ENCODE peak calls at places on chromosome 10, in six cellular contexts. U is adrenal gland; W is BE2C; K is CD4-positive, alpha-beta T cell; A is tibial artery; Y is OCI-LY7. Q is an unnamed sample.

GRCh38 chr10:28503114-28503513 is 29.8 kb upstream of the WAC start:
- DNase-seq in W (peak), U (no peak), A (no peak), K (no peak), Y (no peak), Q (no peak)

GRCh38 chr10:100743626-100744135 is 1.7 kb upstream of the PAX2 start:
- DNase-seq in W (peak), A (no peak), U (peak), Y (peak), K (peak), Q (no peak)

GRCh38 chr10:98261436-98262277 is 6.3 kb downstream of the LOXL4 start:
- DNase-seq in K (no peak), U (no peak), A (no peak), Y (no peak), W (no peak), Q (no peak)

GRCh38 chr10:110110338-110110737 is 97.1 kb upstream of the MXI1 start:
- DNase-seq in W (no peak), U (no peak), A (no peak), K (no peak), Y (no peak), Q (no peak)

GRCh38 chr10:93595378-93596288 is 5.4 kb downstream of the RBP4 start:
- DNase-seq in U (no peak), K (no peak), A (no peak), W (no peak), Y (no peak), Q (no peak)

GRCh38 chr10:31952066-31952465 is 23.4 kb upstream of the ARHGAP12 start:
- DNase-seq in U (no peak), A (no peak), Y (no peak), K (no peak), W (no peak), Q (no peak)

GRCh38 chr10:99859585-99859984 is 77.1 kb downstream of the ABCC2 start:
- DNase-seq in U (no peak), Y (peak), K (no peak), W (peak), A (no peak), Q (no peak)

GRCh38 chr10:114172776-114173555 is 1.0 kb downstream of the CCDC186 start:
- DNase-seq in Y (no peak), K (no peak), A (no peak), U (no peak), W (no peak), Q (no peak)

GRCh38 chr10:132111121-132111731 is 45.5 kb downstream of the JAKMIP3 start:
- DNase-seq in Y (no peak), W (no peak), K (no peak), U (peak), A (peak), Q (peak)

GRCh38 chr10:11145498-11145855 is 127.8 kb downstream of the CELF2 start:
- DNase-seq in Y (peak), K (peak), U (peak), W (no peak), A (no peak), Q (no peak)

GRCh38 chr10:22365644-22366565 is 20.6 kb downstream of the SPAG6 start:
- DNase-seq in A (no peak), K (no peak), W (no peak), U (no peak), Y (no peak), Q (no peak)

GRCh38 chr10:68543004-68543918 is 15.9 kb upstream of the SLC25A16 start:
- DNase-seq in W (no peak), Y (no peak), A (no peak), U (no peak), K (no peak), Q (no peak)

GRCh38 chr10:78248651-78249464 is 215.2 kb downstream of the RPS24 start:
- DNase-seq in Y (no peak), A (no peak), W (no peak), U (peak), K (no peak), Q (peak)

GRCh38 chr10:94361161-94361794 is 1.5 kb downstream of the NOC3L start:
- DNase-seq in Y (no peak), U (peak), A (no peak), W (peak), K (no peak), Q (no peak)

GRCh38 chr10:119368581-119368980 is 161.2 kb downstream of the GRK5 start:
- DNase-seq in A (no peak), K (no peak), W (no peak), U (no peak), Y (no peak), Q (no peak)

GRCh38 chr10:1149793-1150637 is 93.8 kb downstream of the WDR37 start:
- DNase-seq in K (no peak), A (peak), Y (no peak), U (peak), W (peak), Q (no peak)

GRCh38 chr10:79360499-79361342 is 13.5 kb downstream of the PPIF start:
- DNase-seq in Y (no peak), U (peak), A (no peak), W (no peak), K (no peak), Q (no peak)

GRCh38 chr10:53839437-53840039 is 961.5 kb downstream of the PCDH15 start:
- DNase-seq in A (no peak), U (no peak), Y (peak), W (no peak), K (no peak), Q (no peak)

GRCh38 chr10:5628798-5629788 is 37.3 kb downstream of the ASB13 start:
- DNase-seq in Y (peak), K (no peak), A (no peak), W (no peak), U (no peak), Q (no peak)

GRCh38 chr10:78728176-78728575 is 340.6 kb upstream of the ZMIZ1 start:
- DNase-seq in W (no peak), U (no peak), K (no peak), Y (no peak), A (no peak), Q (no peak)

GRCh38 chr10:117662790-117663540 is 120.4 kb downstream of the EMX2 start:
- DNase-seq in W (no peak), K (no peak), A (no peak), Y (no peak), U (no peak), Q (no peak)

DNA sequence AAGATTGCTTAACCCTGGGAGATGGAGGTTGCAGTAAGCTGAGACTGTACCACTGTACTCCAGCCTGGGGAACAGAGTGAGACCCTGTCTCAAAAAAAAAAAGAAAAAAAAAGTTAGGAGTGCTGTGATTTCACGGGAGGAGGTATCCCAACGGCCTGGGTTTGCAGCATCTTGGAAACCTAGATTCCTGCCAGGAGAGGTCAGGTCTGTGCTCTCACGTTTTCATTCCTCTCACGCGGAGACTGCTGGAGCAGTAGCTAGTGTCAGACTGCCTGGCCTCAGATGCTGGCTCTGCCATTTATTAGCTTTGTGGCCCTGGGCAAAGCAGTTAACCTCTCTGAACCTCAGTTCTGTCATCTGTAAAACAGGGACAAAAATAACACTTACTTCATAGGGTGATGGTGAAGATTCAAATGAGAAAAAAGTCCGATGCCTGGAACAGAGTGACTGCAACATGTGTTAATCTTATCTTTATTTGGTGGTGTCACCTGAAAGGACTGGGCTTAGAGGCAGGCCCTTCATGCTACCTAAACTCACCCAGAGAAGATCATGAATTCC is 94.9 kb downstream of the GAD2 start:
- DNase-seq in W (no peak), U (no peak), K (no peak), A (no peak), Y (peak), Q (no peak)
- TF ChIP-seq CTCF in W (no peak), U (no peak), K (no peak), A (no peak), Y (peak), Q (no peak)

DNA sequence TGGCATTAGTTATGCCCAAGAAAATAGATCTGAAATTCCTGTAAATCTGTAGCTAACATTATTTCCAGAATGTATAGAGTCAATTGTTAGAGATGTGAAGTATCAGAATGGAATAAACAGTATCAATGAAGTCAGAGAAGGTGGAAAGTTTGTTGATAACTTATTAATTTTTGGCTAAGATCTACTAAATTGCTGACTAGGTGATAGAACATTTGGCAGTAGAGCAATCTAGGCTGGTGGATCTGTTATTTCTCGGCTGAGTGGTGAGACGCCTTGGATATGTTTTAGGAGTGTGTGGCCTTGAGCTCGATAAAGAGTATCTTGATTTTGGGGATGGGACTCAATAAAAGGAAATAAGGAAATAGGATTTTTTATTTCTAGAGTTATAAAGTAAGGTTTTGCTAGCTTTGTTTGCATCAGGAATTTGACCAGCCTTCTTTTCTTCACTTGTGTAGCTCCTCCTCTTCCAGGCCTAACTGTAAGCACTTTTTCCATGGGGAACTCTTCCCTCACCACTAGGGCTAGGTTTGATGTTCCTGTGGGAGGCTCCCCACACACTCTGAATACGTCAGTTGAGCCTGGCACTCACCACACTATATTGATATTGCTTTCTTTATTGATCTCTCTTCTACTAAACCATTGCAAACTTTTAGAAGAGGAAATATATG is 86.8 kb upstream of the CSTF2T start:
- DNase-seq in Y (no peak), A (no peak), K (no peak), U (no peak), W (no peak), Q (no peak)
- TF ChIP-seq CTCF in Y (no peak), A (no peak), K (no peak), U (no peak), W (no peak), Q (no peak)

GRCh38 chr10:35613597-35614226 is 8.6 kb downstream of the GJD4 start:
- DNase-seq in A (no peak), Y (no peak), K (no peak), W (no peak), U (no peak), Q (no peak)
- TF ChIP-seq CTCF in A (peak), Y (peak), K (no peak), W (peak), U (no peak), Q (no peak)

DNA sequence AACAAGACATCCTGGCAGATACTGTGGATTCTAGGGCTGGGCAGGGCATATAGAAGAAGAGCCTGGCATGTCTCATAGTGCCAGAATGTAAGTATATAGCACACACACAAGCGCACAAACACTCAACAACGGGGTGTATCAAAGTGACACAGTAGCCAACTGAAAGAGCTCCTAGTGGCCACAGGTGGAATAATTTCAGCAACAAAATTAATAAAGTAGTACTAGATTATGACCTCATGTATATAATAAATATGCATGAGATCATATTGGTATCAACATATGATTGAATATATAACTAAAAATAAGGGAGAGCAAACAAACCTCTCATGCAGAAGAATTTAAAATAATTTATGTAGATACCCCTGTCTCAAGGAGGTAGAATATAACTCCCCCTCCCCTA is 72.4 kb upstream of the CXCL12 start:
- DNase-seq in U (no peak), K (no peak), W (no peak), Y (no peak), A (no peak), Q (no peak)
- TF ChIP-seq CTCF in U (no peak), K (no peak), W (peak), Y (peak), A (no peak), Q (no peak)